ENCODE peak calls at places on chromosome 16, in four cellular contexts. Y is WTC11, U is K562, I is GM12878. F is an unnamed sample.
A peak's percentile ranks its signal among the peaks of the same experiment; 100 is the strongest.

GRCh38 chr16:87541882-87542234 is 49.0 kb upstream of the ZCCHC14 start:
- DNase-seq in Y (no peak), U (no peak), I (no peak), F (no peak)

GRCh38 chr16:2386990-2387389 is 42.3 kb upstream of the CCNF start:
- DNase-seq in Y (peak; percentile 50), U (no peak), I (no peak), F (no peak)

GRCh38 chr16:67151431-67152097 is 766 bp upstream of the B3GNT9 start:
- DNase-seq in Y (no peak), U (no peak), I (no peak), F (no peak)

GRCh38 chr16:28193530-28194423 is 18.0 kb downstream of the XPO6 start:
- DNase-seq in Y (no peak), U (no peak), I (no peak), F (no peak)

GRCh38 chr16:86676216-86676800 is 98.0 kb downstream of the FOXL1 start:
- DNase-seq in Y (no peak), U (no peak), I (no peak), F (no peak)

GRCh38 chr16:66846266-66846665 is 2.1 kb downstream of the CA7 start:
- DNase-seq in Y (no peak), U (no peak), I (no peak), F (no peak)

GRCh38 chr16:85157813-85158701 is 45.8 kb upstream of the CIBAR2 start:
- DNase-seq in Y (peak; percentile 76), U (no peak), I (peak; percentile 12), F (peak; percentile 79)

GRCh38 chr16:17304124-17304813 is 166.5 kb downstream of the XYLT1 start:
- DNase-seq in Y (no peak), U (no peak), I (no peak), F (no peak)

GRCh38 chr16:54374136-54374535 is 87.5 kb upstream of the IRX3 start:
- DNase-seq in Y (no peak), U (no peak), I (no peak), F (no peak)

GRCh38 chr16:11052080-11052808 is 107.9 kb downstream of the CLEC16A start:
- DNase-seq in Y (no peak), U (no peak), I (peak; percentile 61), F (no peak)

DNA sequence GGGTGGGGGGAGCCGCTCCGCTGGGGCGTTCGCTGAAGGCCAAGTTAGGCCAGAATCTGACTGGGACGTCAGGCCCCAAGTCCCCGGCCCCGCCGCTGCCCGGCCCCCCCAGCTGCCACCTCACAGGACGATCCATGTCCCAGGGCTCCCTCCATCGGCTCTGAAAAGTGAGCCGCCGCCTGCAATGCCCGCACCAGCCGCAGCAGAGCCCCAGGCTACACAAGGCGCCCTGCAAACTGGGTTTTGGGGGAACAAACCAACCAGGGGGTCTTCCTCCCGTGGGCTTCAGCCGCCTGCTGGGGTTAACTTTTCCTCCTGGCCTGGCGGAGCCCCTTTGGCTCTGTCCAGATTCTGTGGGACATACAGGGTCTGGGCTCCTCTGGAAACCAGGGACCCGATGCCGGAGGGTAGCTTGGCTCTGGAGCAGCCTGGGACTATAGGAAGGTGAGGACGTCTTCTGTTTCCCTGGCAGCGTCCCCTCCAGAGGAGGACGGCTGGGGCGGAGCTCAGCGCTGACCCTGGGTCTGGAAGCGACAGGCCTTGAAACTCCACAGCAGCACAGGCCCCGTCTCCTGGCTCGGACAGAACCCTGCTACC is 835 bp downstream of the NME4 start:
- DNase-seq in Y (peak; percentile 79), U (no peak), I (no peak), F (peak; percentile 81)
- TF ChIP-seq USF1 in Y (no peak), U (no peak), I (no peak), F (no peak)

DNA sequence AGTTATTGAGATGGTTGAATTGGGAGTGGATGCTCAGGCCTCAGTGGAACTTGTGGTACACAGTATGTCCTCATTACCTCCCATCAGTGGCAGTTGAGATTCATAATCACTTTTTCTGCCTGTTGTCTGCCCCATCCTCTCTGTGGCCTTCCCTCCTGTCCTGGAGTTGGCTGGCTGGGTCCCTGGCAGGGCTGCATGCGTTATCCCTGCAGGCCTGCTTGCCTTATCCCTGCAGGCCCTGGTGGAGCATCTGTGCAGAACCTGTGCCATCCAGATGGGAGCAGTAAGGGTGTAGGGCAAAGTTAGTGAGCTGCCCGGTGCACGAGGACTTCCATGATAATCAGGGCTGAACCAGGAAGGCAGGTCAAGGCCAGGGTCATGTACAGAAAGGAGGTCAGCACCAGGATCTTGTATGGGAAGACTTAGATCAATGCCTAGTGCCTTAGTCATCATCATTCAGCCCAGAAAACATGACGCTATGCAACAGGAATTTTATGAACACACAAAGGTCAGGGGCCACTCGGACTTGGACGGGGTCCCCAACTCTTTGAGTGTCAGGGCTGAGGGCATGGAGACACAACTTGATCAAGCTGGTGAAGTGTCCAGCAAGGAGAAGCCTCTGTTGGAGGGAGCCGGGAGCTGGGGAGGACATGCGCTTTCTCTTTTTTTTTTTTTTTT is 47.2 kb downstream of the ABCC1 start:
- DNase-seq in Y (no peak), U (peak; percentile 48), I (no peak), F (peak; percentile 52)
- TF ChIP-seq USF1 in Y (no peak), U (no peak), I (no peak), F (no peak)

GRCh38 chr16:56302506-56302905 is 111.2 kb downstream of the GNAO1 start:
- DNase-seq in Y (no peak), U (no peak), I (no peak), F (no peak)

GRCh38 chr16:56300901-56301351 is 109.6 kb downstream of the GNAO1 start:
- DNase-seq in Y (no peak), U (no peak), I (no peak), F (no peak)

GRCh38 chr16:56303066-56303705 is 111.9 kb downstream of the GNAO1 start:
- DNase-seq in Y (no peak), U (no peak), I (no peak), F (no peak)

GRCh38 chr16:56298948-56299602 is 107.8 kb downstream of the GNAO1 start:
- DNase-seq in Y (no peak), U (no peak), I (no peak), F (peak; percentile 66)

DNA sequence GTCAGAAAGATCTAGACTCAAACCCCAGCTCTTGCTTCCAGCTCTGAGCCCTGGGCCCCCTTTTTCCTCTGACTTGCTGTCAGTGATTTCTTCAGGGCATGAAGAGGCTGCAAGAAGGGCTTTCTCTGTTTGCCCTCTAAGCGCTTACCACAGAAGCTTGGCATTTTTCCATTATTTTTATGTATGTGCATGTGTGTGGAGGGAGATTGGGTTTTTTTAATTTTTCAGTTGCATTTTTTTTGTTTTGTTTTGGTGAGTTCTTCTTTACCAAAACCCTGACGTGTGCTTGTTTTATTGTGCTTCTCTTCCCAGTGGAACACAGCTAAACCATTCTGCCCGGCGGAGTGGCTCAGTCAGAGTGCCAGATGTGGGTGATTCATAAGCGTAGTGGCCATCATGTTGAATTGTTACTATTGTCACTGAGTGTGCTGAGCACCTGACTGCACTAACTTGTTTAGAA is 110.1 kb downstream of the GNAO1 start:
- DNase-seq in Y (no peak), U (no peak), I (no peak), F (no peak)
- TF ChIP-seq USF1 in Y (no peak), U (no peak), I (no peak), F (no peak)

GRCh38 chr16:84141143-84141670 is 3.8 kb downstream of the HSDL1 start:
- DNase-seq in Y (peak; percentile 61), U (no peak), I (no peak), F (no peak)
- TF ChIP-seq USF1 in Y (peak; percentile 55), U (peak; percentile 78), I (no peak), F (no peak)

GRCh38 chr16:81697321-81697885 is 81.7 kb upstream of the PLCG2 start:
- DNase-seq in Y (peak; percentile 84), U (peak; percentile 68), I (no peak), F (peak; percentile 61)
- TF ChIP-seq USF1 in Y (no peak), U (no peak), I (no peak), F (no peak)

DNA sequence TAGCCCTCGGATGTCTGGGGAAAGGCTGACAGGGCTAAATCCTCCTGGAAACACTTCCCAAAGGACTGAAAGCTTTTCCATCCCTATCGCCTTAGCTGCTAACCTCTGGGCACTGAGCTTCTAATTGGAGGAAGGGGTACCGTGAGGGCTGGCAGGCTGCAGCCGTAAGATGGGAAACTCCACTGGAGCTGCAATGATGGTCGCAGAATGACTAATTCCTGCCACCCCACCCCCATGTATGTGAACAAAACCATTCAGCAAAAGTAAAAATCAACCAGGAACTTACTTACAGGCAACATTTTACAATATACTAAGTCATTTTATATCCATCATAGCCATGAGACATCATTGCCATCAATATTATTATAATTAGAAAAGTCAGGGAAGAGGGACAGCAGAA is 133.3 kb downstream of the ABCC12 start:
- DNase-seq in Y (no peak), U (no peak), I (no peak), F (no peak)
- TF ChIP-seq USF1 in Y (no peak), U (no peak), I (no peak), F (no peak)

GRCh38 chr16:5875416-5875815 is 777.8 kb upstream of the EEF2KMT start:
- DNase-seq in Y (no peak), U (no peak), I (no peak), F (no peak)

GRCh38 chr16:5873221-5873620 is 775.6 kb upstream of the EEF2KMT start:
- DNase-seq in Y (no peak), U (no peak), I (no peak), F (no peak)

GRCh38 chr16:5870886-5871715 is 773.5 kb upstream of the EEF2KMT start:
- DNase-seq in Y (no peak), U (no peak), I (no peak), F (no peak)

GRCh38 chr16:5874899-5875298 is 777.3 kb upstream of the EEF2KMT start:
- DNase-seq in Y (no peak), U (no peak), I (no peak), F (no peak)
- TF ChIP-seq USF1 in Y (no peak), U (no peak), I (no peak), F (no peak)

GRCh38 chr16:20871935-20872815 is 28.0 kb downstream of the DCUN1D3 start:
- DNase-seq in Y (no peak), U (no peak), I (no peak), F (no peak)
- TF ChIP-seq USF1 in Y (no peak), U (no peak), I (no peak), F (no peak)

DNA sequence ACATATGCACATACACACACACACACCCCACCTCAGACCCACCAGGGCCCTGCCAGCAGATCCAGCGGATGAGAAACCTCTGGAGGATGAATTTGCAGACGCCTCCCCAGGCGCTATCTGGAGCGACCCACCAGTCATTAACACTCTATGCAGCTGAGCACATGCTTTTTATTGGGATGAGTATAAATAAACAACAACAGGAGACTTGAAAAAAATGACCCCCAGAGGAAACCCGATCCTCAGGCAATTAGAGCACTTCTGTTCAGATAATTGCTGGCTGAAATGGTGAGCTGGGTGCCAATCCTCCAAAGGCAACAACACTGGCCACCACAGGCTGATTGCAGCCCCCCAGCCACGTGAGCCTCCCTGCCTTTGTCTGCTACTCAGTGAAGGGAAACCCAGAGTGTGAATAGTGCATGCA is 32.9 kb downstream of the DYNLRB2 start:
- DNase-seq in Y (no peak), U (no peak), I (no peak), F (no peak)
- TF ChIP-seq USF1 in Y (no peak), U (no peak), I (no peak), F (no peak)

GRCh38 chr16:7338826-7339225 is 6.2 kb downstream of the RBFOX1 start:
- DNase-seq in Y (no peak), U (no peak), I (no peak), F (no peak)
- TF ChIP-seq USF1 in Y (no peak), U (no peak), I (no peak), F (no peak)